ENCODE peak calls at places on chromosomes 2 and 18, in four cellular contexts. One of them, this sample, is unnamed.

GRCh38 chr2:170493698-170494097 is 221.4 kb upstream of the SP5 start:
- DNase-seq in ELR: peak
- DNase-seq in GM10248: no peak
- DNase-seq in GM04504: no peak
- DNase-seq in this sample: no peak

GRCh38 chr2:152411154-152411553 is 76.2 kb downstream of the FMNL2 start:
- DNase-seq in ELR: peak
- DNase-seq in GM10248: no peak
- DNase-seq in GM04504: no peak
- DNase-seq in this sample: no peak

GRCh38 chr2:136006658-136007057 is 21.2 kb upstream of the DARS1 start:
- DNase-seq in ELR: peak
- DNase-seq in GM10248: no peak
- DNase-seq in GM04504: no peak
- DNase-seq in this sample: no peak

GRCh38 chr2:215635788-215636139 is 199.9 kb upstream of the FN1 start:
- DNase-seq in ELR: peak
- DNase-seq in GM10248: no peak
- DNase-seq in GM04504: no peak
- DNase-seq in this sample: no peak

GRCh38 chr2:236665572-236666118 is 96.0 kb downstream of the ACKR3 start:
- DNase-seq in ELR: peak
- DNase-seq in GM10248: no peak
- DNase-seq in GM04504: no peak
- DNase-seq in this sample: no peak

GRCh38 chr2:47083886-47084682 is 71.0 kb downstream of the STPG4 start:
- DNase-seq in ELR: no peak
- DNase-seq in GM10248: no peak
- DNase-seq in GM04504: no peak
- DNase-seq in this sample: no peak

GRCh38 chr2:239223330-239224248 is 177.2 kb downstream of the HDAC4 start:
- DNase-seq in ELR: no peak
- DNase-seq in GM10248: no peak
- DNase-seq in GM04504: no peak
- DNase-seq in this sample: no peak

GRCh38 chr18:70553961-70554325 is 265.1 kb downstream of the SOCS6 start:
- DNase-seq in ELR: no peak
- DNase-seq in GM10248: no peak
- DNase-seq in GM04504: no peak
- DNase-seq in this sample: no peak

GRCh38 chr2:237236188-237236587 is 150.5 kb downstream of the COPS8 start:
- DNase-seq in ELR: peak
- DNase-seq in GM10248: no peak
- DNase-seq in GM04504: no peak
- DNase-seq in this sample: no peak

GRCh38 chr2:120175000-120175581 is 48.1 kb downstream of the TMEM185B start:
- DNase-seq in ELR: peak
- DNase-seq in GM10248: peak
- DNase-seq in GM04504: peak
- DNase-seq in this sample: no peak

GRCh38 chr2:181977661-181978350 is 7.8 kb upstream of the PPP1R1C start:
- DNase-seq in ELR: peak
- DNase-seq in GM10248: no peak
- DNase-seq in GM04504: peak
- DNase-seq in this sample: no peak

GRCh38 chr2:62706721-62707516 is 1.4 kb downstream of the EHBP1 start:
- DNase-seq in ELR: no peak
- DNase-seq in GM10248: no peak
- DNase-seq in GM04504: no peak
- DNase-seq in this sample: no peak

GRCh38 chr2:119156891-119157773 is 1.4 kb downstream of the C1QL2 start:
- DNase-seq in ELR: no peak
- DNase-seq in GM10248: no peak
- DNase-seq in GM04504: no peak
- DNase-seq in this sample: no peak

GRCh38 chr2:48560546-48561209 is 30.7 kb downstream of the STON1 start:
- DNase-seq in ELR: no peak
- DNase-seq in GM10248: no peak
- DNase-seq in GM04504: no peak
- DNase-seq in this sample: no peak

GRCh38 chr2:233831011-233831721 is 23.2 kb downstream of the HJURP start:
- DNase-seq in ELR: no peak
- DNase-seq in GM10248: no peak
- DNase-seq in GM04504: no peak
- DNase-seq in this sample: no peak

GRCh38 chr2:72888438-72889202 is 1.4 kb downstream of the SPR start:
- DNase-seq in ELR: no peak
- DNase-seq in GM10248: no peak
- DNase-seq in GM04504: no peak
- DNase-seq in this sample: no peak

GRCh38 chr18:47680488-47680887 is 250.0 kb downstream of the SMAD2 start:
- DNase-seq in ELR: no peak
- DNase-seq in GM10248: peak
- DNase-seq in GM04504: no peak
- DNase-seq in this sample: peak

GRCh38 chr2:111694690-111695089 is 189.3 kb downstream of the ANAPC1 start:
- DNase-seq in ELR: peak
- DNase-seq in GM10248: no peak
- DNase-seq in GM04504: peak
- DNase-seq in this sample: no peak

GRCh38 chr2:217484046-217484445 is 518.7 kb downstream of the TNS1 start:
- DNase-seq in ELR: no peak
- DNase-seq in GM10248: no peak
- DNase-seq in GM04504: no peak
- DNase-seq in this sample: no peak

GRCh38 chr18:46051731-46052461 is 20.2 kb downstream of the PSTPIP2 start:
- DNase-seq in ELR: peak
- DNase-seq in GM10248: no peak
- DNase-seq in GM04504: no peak
- DNase-seq in this sample: no peak

GRCh38 chr18:50432915-50433314 is 58.1 kb downstream of the SKA1 start:
- DNase-seq in ELR: peak
- DNase-seq in GM10248: no peak
- DNase-seq in GM04504: no peak
- DNase-seq in this sample: no peak

GRCh38 chr2:241720560-241720959 is 13.9 kb upstream of the D2HGDH start:
- DNase-seq in ELR: no peak
- DNase-seq in GM10248: no peak
- DNase-seq in GM04504: no peak
- DNase-seq in this sample: no peak

GRCh38 chr2:109126501-109126860 is 2.5 kb upstream of the SH3RF3 start:
- DNase-seq in ELR: peak
- DNase-seq in GM10248: no peak
- DNase-seq in GM04504: peak
- DNase-seq in this sample: no peak

GRCh38 chr2:59926706-59927105 is 626.7 kb downstream of the BCL11A start:
- DNase-seq in ELR: no peak
- DNase-seq in GM10248: no peak
- DNase-seq in GM04504: no peak
- DNase-seq in this sample: no peak

GRCh38 chr2:65856928-65857327 is 424.5 kb upstream of the SPRED2 start:
- DNase-seq in ELR: no peak
- DNase-seq in GM10248: no peak
- DNase-seq in GM04504: no peak
- DNase-seq in this sample: no peak

GRCh38 chr2:85704800-85705679 is 10.9 kb downstream of the GNLY start:
- DNase-seq in ELR: no peak
- DNase-seq in GM10248: peak
- DNase-seq in GM04504: no peak
- DNase-seq in this sample: no peak

GRCh38 chr2:80007722-80008503 is 296.6 kb downstream of the LRRTM1 start:
- DNase-seq in ELR: no peak
- DNase-seq in GM10248: no peak
- DNase-seq in GM04504: no peak
- DNase-seq in this sample: no peak

GRCh38 chr2:53460347-53460746 is 307.3 kb upstream of the CHAC2 start:
- DNase-seq in ELR: peak
- DNase-seq in GM10248: no peak
- DNase-seq in GM04504: no peak
- DNase-seq in this sample: no peak

GRCh38 chr2:8583400-8584173 is 98.3 kb upstream of the ID2 start:
- DNase-seq in ELR: no peak
- DNase-seq in GM10248: peak
- DNase-seq in GM04504: no peak
- DNase-seq in this sample: peak

GRCh38 chr2:95320986-95321767 is 24.0 kb downstream of the KCNIP3 start:
- DNase-seq in ELR: no peak
- DNase-seq in GM10248: no peak
- DNase-seq in GM04504: peak
- DNase-seq in this sample: no peak

GRCh38 chr2:197416268-197416667 is 18.6 kb downstream of the SF3B1 start:
- DNase-seq in ELR: no peak
- DNase-seq in GM10248: no peak
- DNase-seq in GM04504: no peak
- DNase-seq in this sample: no peak

This sample was measured in GM12891.